ENCODE peak calls at places on chromosome 2, in seven cellular contexts. N is kidney tubule cell, X is G401, A is psoas muscle, V is LHCN-M2, U is germinal center, G is T follicular helper cell. K is an unnamed sample.

GRCh38 chr2:171668111-171668600 is 19.1 kb upstream of the DYNC1I2 start:
- DNase-seq in N (no peak), X (no peak), A (no peak), V (no peak), U (no peak), G (no peak), K (no peak)

GRCh38 chr2:181289698-181290097 is 167.5 kb upstream of the ITGA4 start:
- DNase-seq in N (no peak), X (no peak), A (no peak), V (no peak), U (no peak), G (no peak), K (no peak)

GRCh38 chr2:31008571-31009114 is 129.6 kb downstream of the GALNT14 start:
- DNase-seq in N (no peak), X (no peak), A (no peak), V (no peak), U (no peak), G (no peak), K (no peak)

GRCh38 chr2:242030226-242030575 is 160.7 kb downstream of the RTP5 start:
- DNase-seq in N (no peak), X (no peak), A (peak; percentile 23), V (no peak), U (no peak), G (no peak), K (no peak)

GRCh38 chr2:237500681-237501424 is 13.8 kb downstream of the MLPH start:
- DNase-seq in N (peak; percentile 99), X (no peak), A (peak; percentile 56), V (peak; percentile 100), U (no peak), G (no peak), K (no peak)

GRCh38 chr2:184367211-184367610 is 231.1 kb upstream of the ZNF804A start:
- DNase-seq in N (no peak), X (no peak), A (no peak), V (no peak), U (no peak), G (no peak), K (no peak)

GRCh38 chr2:233359823-233360222 is 5.5 kb downstream of the DGKD start:
- DNase-seq in N (no peak), X (peak; percentile 78), A (no peak), V (no peak), U (no peak), G (no peak), K (no peak)

GRCh38 chr2:6723865-6724571 is 141.7 kb downstream of the CMPK2 start:
- DNase-seq in N (no peak), X (peak; percentile 34), A (no peak), V (no peak), U (no peak), G (no peak), K (no peak)

GRCh38 chr2:18117592-18117991 is 239.1 kb downstream of the KCNS3 start:
- DNase-seq in N (peak; percentile 54), X (no peak), A (peak; percentile 51), V (peak; percentile 61), U (no peak), G (no peak), K (no peak)

GRCh38 chr2:42142476-42143184 is 26.5 kb upstream of the EML4 start:
- DNase-seq in N (peak; percentile 41), X (no peak), A (no peak), V (peak; percentile 20), U (no peak), G (no peak), K (no peak)

GRCh38 chr2:231362785-231363184 is 32.7 kb upstream of the B3GNT7 start:
- DNase-seq in N (no peak), X (no peak), A (no peak), V (no peak), U (no peak), G (no peak), K (no peak)

GRCh38 chr2:117087565-117088291 is 726.8 kb upstream of the DDX18 start:
- DNase-seq in N (no peak), X (no peak), A (no peak), V (no peak), U (no peak), G (no peak), K (no peak)

GRCh38 chr2:237593036-237593435 is 2.5 kb upstream of the RAB17 start:
- DNase-seq in N (no peak), X (no peak), A (no peak), V (no peak), U (no peak), G (no peak), K (no peak)

GRCh38 chr2:37080674-37081073 is 3.5 kb downstream of the HEATR5B start:
- DNase-seq in N (no peak), X (no peak), A (no peak), V (no peak), U (peak; percentile 5), G (no peak), K (no peak)

GRCh38 chr2:102050854-102051391 is 59.2 kb downstream of the IL1R2 start:
- DNase-seq in N (peak; percentile 21), X (peak; percentile 47), A (peak; percentile 89), V (peak; percentile 80), U (no peak), G (no peak), K (no peak)

K was measured in naive thymus-derived CD8-positive, alpha-beta T cell.